ENCODE peak calls at places on chromosomes 12 and 14, in eight cellular contexts. F is astrocyte of the cerebellum; W is AG09309; Y is stimulated activated CD8-positive, alpha-beta memory T cell treated with anti-CD3 and anti-CD28 coated beads, Interleukin-7, amount 100 ng/mL, for 48 hours; L is activated T-helper 9 cell treated with anti-CD3 and anti-CD28 coated beads, Interleukin-2, amount 50 U/mL, for 16 hours; K is lung; D is T-helper 2 cell; V is mesothelial cell of epicardium. B is an unnamed sample.

GRCh38 chr14:73233564-73233963 is 3.7 kb upstream of the PAPLN start:
- DNase-seq in V (no peak), K (no peak), W (no peak), L (no peak), Y (no peak), F (no peak), D (no peak), B (peak)

GRCh38 chr12:104828015-104828414 is 130.1 kb downstream of the SLC41A2 start:
- DNase-seq in W (no peak), L (no peak), Y (no peak), F (no peak), K (no peak), D (no peak), V (no peak), B (no peak)

GRCh38 chr12:1356285-1356684 is 238.1 kb downstream of the FBXL14 start:
- DNase-seq in D (no peak), L (no peak), W (no peak), K (no peak), F (no peak), Y (no peak), V (no peak), B (no peak)

GRCh38 chr12:67720383-67720856 is 71.9 kb downstream of the DYRK2 start:
- DNase-seq in Y (no peak), W (peak), V (no peak), D (no peak), K (no peak), F (no peak), L (no peak), B (no peak)

GRCh38 chr12:33439587-33440011 is at the start of gene SYT10:
- DNase-seq in Y (no peak), F (no peak), K (no peak), D (peak), W (no peak), L (no peak), V (peak), B (peak)

GRCh38 chr14:33699300-33699699 is 251.6 kb downstream of the EGLN3 start:
- DNase-seq in V (no peak), F (no peak), K (no peak), Y (no peak), L (no peak), D (no peak), W (no peak), B (no peak)

GRCh38 chr12:93325855-93326254 is 51.9 kb upstream of the NUDT4 start:
- DNase-seq in D (no peak), W (no peak), V (no peak), F (peak), Y (no peak), K (no peak), L (no peak), B (no peak)

GRCh38 chr14:77200406-77200985 is 18.9 kb downstream of the TMEM63C start:
- DNase-seq in Y (no peak), V (no peak), L (no peak), K (no peak), W (no peak), F (no peak), D (no peak), B (no peak)

GRCh38 chr12:54935235-54935951 is 49.2 kb downstream of the TESPA1 start:
- DNase-seq in K (no peak), F (peak), D (peak), L (no peak), Y (peak), V (no peak), W (peak), B (no peak)

GRCh38 chr14:30223966-30224365 is 296.3 kb upstream of the PRKD1 start:
- DNase-seq in W (no peak), V (no peak), L (no peak), F (no peak), D (no peak), Y (no peak), K (peak), B (no peak)

GRCh38 chr12:823043-823698 is 70.8 kb downstream of the WNK1 start:
- DNase-seq in L (no peak), D (peak), W (no peak), K (no peak), F (no peak), V (no peak), Y (no peak), B (no peak)

GRCh38 chr12:104057771-104058197 is 6.5 kb upstream of the HCFC2 start:
- DNase-seq in D (peak), F (no peak), W (no peak), Y (no peak), K (no peak), L (no peak), V (no peak), B (no peak)

GRCh38 chr14:27367345-27367744 is 769.5 kb upstream of the NOVA1 start:
- DNase-seq in V (no peak), L (no peak), W (no peak), F (no peak), D (no peak), K (no peak), Y (no peak), B (no peak)

GRCh38 chr14:42715316-42715715 is 1108.6 kb downstream of the LRFN5 start:
- DNase-seq in W (no peak), F (no peak), L (no peak), V (no peak), D (no peak), K (no peak), Y (no peak), B (no peak)

GRCh38 chr12:14846042-14846587 is 2.8 kb upstream of the ART4 start:
- DNase-seq in W (no peak), K (no peak), D (no peak), V (no peak), L (no peak), Y (no peak), F (no peak), B (no peak)

GRCh38 chr14:37061697-37062096 is 110.7 kb downstream of the SLC25A21 start:
- DNase-seq in L (no peak), W (no peak), D (no peak), Y (no peak), F (peak), K (peak), V (no peak), B (no peak)

GRCh38 chr14:51093371-51094281 is 1.3 kb downstream of the TRIM9 start:
- DNase-seq in V (peak), K (no peak), L (no peak), Y (peak), D (peak), F (no peak), W (no peak), B (peak)

GRCh38 chr12:116959198-116959460 is 48.4 kb downstream of the FBXW8 start:
- DNase-seq in K (no peak), D (no peak), L (no peak), V (no peak), Y (no peak), W (no peak), F (no peak), B (no peak)

B was measured in ecto neural progenitor cell.